ENCODE peak calls at places on chromosomes 1 and 21, in nine cellular contexts. One of them, this sample, is unnamed.
A peak's percentile ranks its signal among the peaks of the same experiment; 100 is the strongest.

GRCh38 chr1:23371987-23372386 is 2.4 kb upstream of the ZNF436 start:
- DNase-seq in activated CD8-positive, alpha-beta T cell treated with anti-CD3 and anti-CD28 coated beads for 36 hours: no peak
- DNase-seq in left ventricle myocardium inferior: no peak
- DNase-seq in fibroblast of the aortic adventitia: no peak
- DNase-seq in MCF 10A: no peak
- DNase-seq in breast epithelium: no peak
- DNase-seq in endothelial cell: no peak
- DNase-seq in hepatocyte: no peak
- DNase-seq in astrocyte: no peak
- DNase-seq in this sample: peak; percentile 28

GRCh38 chr1:170562644-170563338 is 30.8 kb downstream of the GORAB start:
- DNase-seq in activated CD8-positive, alpha-beta T cell treated with anti-CD3 and anti-CD28 coated beads for 36 hours: peak; percentile 52
- DNase-seq in left ventricle myocardium inferior: peak; percentile 44
- DNase-seq in fibroblast of the aortic adventitia: peak; percentile 98
- DNase-seq in MCF 10A: peak; percentile 95
- DNase-seq in breast epithelium: peak; percentile 79
- DNase-seq in endothelial cell: no peak
- DNase-seq in hepatocyte: peak; percentile 68
- DNase-seq in astrocyte: peak; percentile 87
- DNase-seq in this sample: peak; percentile 96

GRCh38 chr1:48036693-48037386 is 39.7 kb upstream of the TRABD2B start:
- DNase-seq in activated CD8-positive, alpha-beta T cell treated with anti-CD3 and anti-CD28 coated beads for 36 hours: no peak
- DNase-seq in left ventricle myocardium inferior: no peak
- DNase-seq in fibroblast of the aortic adventitia: peak; percentile 26
- DNase-seq in MCF 10A: no peak
- DNase-seq in breast epithelium: no peak
- DNase-seq in endothelial cell: no peak
- DNase-seq in hepatocyte: peak; percentile 48
- DNase-seq in astrocyte: peak; percentile 48
- DNase-seq in this sample: no peak

GRCh38 chr1:60367522-60367921 is 294.0 kb upstream of the C1orf87 start:
- DNase-seq in activated CD8-positive, alpha-beta T cell treated with anti-CD3 and anti-CD28 coated beads for 36 hours: no peak
- DNase-seq in left ventricle myocardium inferior: no peak
- DNase-seq in fibroblast of the aortic adventitia: no peak
- DNase-seq in MCF 10A: no peak
- DNase-seq in breast epithelium: no peak
- DNase-seq in endothelial cell: peak; percentile 10
- DNase-seq in hepatocyte: no peak
- DNase-seq in astrocyte: no peak
- DNase-seq in this sample: no peak

GRCh38 chr1:4170548-4170947 is 270.5 kb upstream of the C1orf174 start:
- DNase-seq in activated CD8-positive, alpha-beta T cell treated with anti-CD3 and anti-CD28 coated beads for 36 hours: no peak
- DNase-seq in left ventricle myocardium inferior: no peak
- DNase-seq in fibroblast of the aortic adventitia: no peak
- DNase-seq in MCF 10A: no peak
- DNase-seq in breast epithelium: no peak
- DNase-seq in endothelial cell: no peak
- DNase-seq in hepatocyte: no peak
- DNase-seq in astrocyte: no peak
- DNase-seq in this sample: no peak

GRCh38 chr1:62826892-62827291 is 43.0 kb downstream of the ATG4C start:
- DNase-seq in activated CD8-positive, alpha-beta T cell treated with anti-CD3 and anti-CD28 coated beads for 36 hours: no peak
- DNase-seq in left ventricle myocardium inferior: no peak
- DNase-seq in fibroblast of the aortic adventitia: no peak
- DNase-seq in MCF 10A: no peak
- DNase-seq in breast epithelium: no peak
- DNase-seq in endothelial cell: no peak
- DNase-seq in hepatocyte: no peak
- DNase-seq in astrocyte: no peak
- DNase-seq in this sample: peak; percentile 8

GRCh38 chr1:185325413-185325812 is 8.4 kb upstream of the IVNS1ABP start:
- DNase-seq in activated CD8-positive, alpha-beta T cell treated with anti-CD3 and anti-CD28 coated beads for 36 hours: no peak
- DNase-seq in left ventricle myocardium inferior: no peak
- DNase-seq in fibroblast of the aortic adventitia: no peak
- DNase-seq in MCF 10A: no peak
- DNase-seq in breast epithelium: no peak
- DNase-seq in endothelial cell: no peak
- DNase-seq in hepatocyte: no peak
- DNase-seq in astrocyte: no peak
- DNase-seq in this sample: no peak

GRCh38 chr1:153415850-153416570 is at the start of gene S100A7A:
- DNase-seq in activated CD8-positive, alpha-beta T cell treated with anti-CD3 and anti-CD28 coated beads for 36 hours: no peak
- DNase-seq in left ventricle myocardium inferior: no peak
- DNase-seq in fibroblast of the aortic adventitia: no peak
- DNase-seq in MCF 10A: no peak
- DNase-seq in breast epithelium: no peak
- DNase-seq in endothelial cell: no peak
- DNase-seq in hepatocyte: no peak
- DNase-seq in astrocyte: no peak
- DNase-seq in this sample: no peak

GRCh38 chr1:33177996-33178540 is 3.8 kb downstream of the TRIM62 start:
- DNase-seq in activated CD8-positive, alpha-beta T cell treated with anti-CD3 and anti-CD28 coated beads for 36 hours: no peak
- DNase-seq in left ventricle myocardium inferior: no peak
- DNase-seq in fibroblast of the aortic adventitia: no peak
- DNase-seq in MCF 10A: no peak
- DNase-seq in breast epithelium: no peak
- DNase-seq in endothelial cell: no peak
- DNase-seq in hepatocyte: no peak
- DNase-seq in astrocyte: no peak
- DNase-seq in this sample: no peak

GRCh38 chr1:236063919-236064673 is 794 bp downstream of the NID1 start:
- DNase-seq in activated CD8-positive, alpha-beta T cell treated with anti-CD3 and anti-CD28 coated beads for 36 hours: peak; percentile 21
- DNase-seq in left ventricle myocardium inferior: peak; percentile 68
- DNase-seq in fibroblast of the aortic adventitia: peak; percentile 77
- DNase-seq in MCF 10A: no peak
- DNase-seq in breast epithelium: peak; percentile 26
- DNase-seq in endothelial cell: peak; percentile 48
- DNase-seq in hepatocyte: peak; percentile 76
- DNase-seq in astrocyte: peak; percentile 51
- DNase-seq in this sample: peak; percentile 76

GRCh38 chr1:118504867-118505266 is 319.8 kb upstream of the SPAG17 start:
- DNase-seq in activated CD8-positive, alpha-beta T cell treated with anti-CD3 and anti-CD28 coated beads for 36 hours: no peak
- DNase-seq in left ventricle myocardium inferior: peak; percentile 46
- DNase-seq in fibroblast of the aortic adventitia: no peak
- DNase-seq in MCF 10A: no peak
- DNase-seq in breast epithelium: no peak
- DNase-seq in endothelial cell: no peak
- DNase-seq in hepatocyte: no peak
- DNase-seq in astrocyte: no peak
- DNase-seq in this sample: no peak

GRCh38 chr21:38327984-38328383 is 71.2 kb downstream of the KCNJ15 start:
- DNase-seq in activated CD8-positive, alpha-beta T cell treated with anti-CD3 and anti-CD28 coated beads for 36 hours: peak; percentile 7
- DNase-seq in left ventricle myocardium inferior: no peak
- DNase-seq in fibroblast of the aortic adventitia: peak; percentile 43
- DNase-seq in MCF 10A: no peak
- DNase-seq in breast epithelium: no peak
- DNase-seq in endothelial cell: no peak
- DNase-seq in hepatocyte: no peak
- DNase-seq in astrocyte: peak; percentile 79
- DNase-seq in this sample: no peak

GRCh38 chr21:39788383-39788782 is 43.4 kb downstream of the IGSF5 start:
- DNase-seq in activated CD8-positive, alpha-beta T cell treated with anti-CD3 and anti-CD28 coated beads for 36 hours: no peak
- DNase-seq in left ventricle myocardium inferior: peak; percentile 72
- DNase-seq in fibroblast of the aortic adventitia: no peak
- DNase-seq in MCF 10A: peak; percentile 40
- DNase-seq in breast epithelium: peak; percentile 94
- DNase-seq in endothelial cell: peak; percentile 60
- DNase-seq in hepatocyte: peak; percentile 92
- DNase-seq in astrocyte: peak; percentile 92
- DNase-seq in this sample: peak; percentile 50

DNA sequence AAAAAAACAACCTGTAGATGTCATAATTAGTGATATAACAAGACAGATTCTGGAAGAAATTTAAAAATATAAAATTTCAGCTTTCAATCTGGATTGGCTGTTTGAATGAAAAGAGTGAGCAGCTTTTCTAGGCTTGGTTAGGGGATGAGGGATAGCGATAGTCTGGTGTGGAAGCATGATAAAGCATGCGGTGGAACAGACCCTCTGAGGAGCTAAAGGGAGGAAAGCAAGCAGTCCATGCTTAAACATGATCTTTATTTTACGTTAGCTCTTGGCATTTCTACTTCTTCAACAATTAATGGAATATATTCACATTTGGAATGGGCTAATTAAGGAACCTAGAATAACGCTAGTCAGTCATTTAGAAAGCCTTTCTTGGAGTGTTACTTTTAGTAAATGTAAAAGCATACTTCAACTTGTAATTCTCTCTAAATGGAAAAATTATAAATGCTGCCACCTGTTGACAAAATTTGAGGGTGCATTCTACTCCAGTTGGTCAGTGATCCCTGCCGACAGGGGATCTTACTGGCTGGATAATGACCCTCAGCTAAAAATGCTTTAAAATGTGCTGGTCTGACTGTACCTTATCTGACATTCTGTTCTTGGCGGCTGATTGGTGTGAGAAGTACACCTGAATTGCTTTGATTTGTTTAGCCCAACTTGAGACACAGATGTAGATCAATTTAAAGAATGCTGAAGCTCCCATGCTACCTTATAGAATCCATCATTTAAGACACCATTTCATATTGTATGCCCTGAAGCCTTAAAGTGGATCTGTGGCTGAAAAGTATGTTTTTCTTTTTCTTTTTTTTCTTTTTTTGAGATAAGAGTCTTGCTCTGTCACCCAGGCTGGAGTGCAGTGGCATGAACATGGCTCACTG is 61.2 kb downstream of the AK4 start:
- DNase-seq in activated CD8-positive, alpha-beta T cell treated with anti-CD3 and anti-CD28 coated beads for 36 hours: peak; percentile 22
- DNase-seq in left ventricle myocardium inferior: no peak
- DNase-seq in fibroblast of the aortic adventitia: peak; percentile 67
- DNase-seq in MCF 10A: peak; percentile 61
- DNase-seq in breast epithelium: no peak
- DNase-seq in endothelial cell: peak; percentile 44
- DNase-seq in hepatocyte: peak; percentile 55
- DNase-seq in astrocyte: peak; percentile 12
- DNase-seq in this sample: peak; percentile 72
- TF ChIP-seq CTCF in activated CD8-positive, alpha-beta T cell treated with anti-CD3 and anti-CD28 coated beads for 36 hours: peak; percentile 61
- TF ChIP-seq CTCF in left ventricle myocardium inferior: peak; percentile 78
- TF ChIP-seq CTCF in fibroblast of the aortic adventitia: peak; percentile 64
- TF ChIP-seq CTCF in MCF 10A: peak; percentile 56
- TF ChIP-seq CTCF in breast epithelium: peak; percentile 70
- TF ChIP-seq CTCF in endothelial cell: peak; percentile 67
- TF ChIP-seq CTCF in hepatocyte: peak; percentile 68
- TF ChIP-seq CTCF in astrocyte: peak; percentile 56
- TF ChIP-seq CTCF in this sample: peak; percentile 70

DNA sequence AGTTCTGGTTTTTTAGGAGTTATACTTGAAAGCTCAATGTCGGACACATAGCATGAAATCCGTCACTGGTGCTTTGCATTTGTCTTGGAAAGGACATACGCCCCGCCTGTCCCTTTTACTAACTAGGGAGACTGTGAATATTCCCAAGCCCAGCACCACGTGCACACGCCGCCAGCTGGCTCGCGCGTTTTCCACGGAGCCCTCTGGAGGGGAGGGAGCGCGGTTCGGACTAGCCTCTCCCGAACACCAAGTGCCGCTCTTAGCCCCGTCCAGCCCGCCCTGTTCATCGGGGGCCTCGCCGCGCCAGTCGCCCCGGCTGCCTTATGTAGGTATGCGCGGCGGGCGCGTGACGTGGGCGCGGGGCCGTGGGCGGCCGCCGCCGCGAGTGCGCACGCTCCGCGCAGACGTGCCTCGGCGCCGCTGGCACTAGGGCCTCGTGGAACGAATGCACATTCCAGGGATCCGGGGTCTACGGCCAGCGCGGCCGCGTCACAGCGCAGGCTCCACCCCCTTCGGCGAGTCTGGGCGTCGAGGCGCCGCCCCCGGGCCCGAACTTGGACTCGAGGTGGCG is 689 bp upstream of the IRF2BP2 start:
- DNase-seq in activated CD8-positive, alpha-beta T cell treated with anti-CD3 and anti-CD28 coated beads for 36 hours: peak; percentile 94
- DNase-seq in left ventricle myocardium inferior: peak; percentile 96
- DNase-seq in fibroblast of the aortic adventitia: peak; percentile 97
- DNase-seq in MCF 10A: peak; percentile 96
- DNase-seq in breast epithelium: peak; percentile 96
- DNase-seq in endothelial cell: peak; percentile 81
- DNase-seq in hepatocyte: peak; percentile 97
- DNase-seq in astrocyte: peak; percentile 89
- DNase-seq in this sample: peak; percentile 97
- TF ChIP-seq CTCF in activated CD8-positive, alpha-beta T cell treated with anti-CD3 and anti-CD28 coated beads for 36 hours: no peak
- TF ChIP-seq CTCF in left ventricle myocardium inferior: no peak
- TF ChIP-seq CTCF in fibroblast of the aortic adventitia: peak; percentile 33
- TF ChIP-seq CTCF in MCF 10A: no peak
- TF ChIP-seq CTCF in breast epithelium: no peak
- TF ChIP-seq CTCF in endothelial cell: no peak
- TF ChIP-seq CTCF in hepatocyte: no peak
- TF ChIP-seq CTCF in astrocyte: no peak
- TF ChIP-seq CTCF in this sample: no peak

GRCh38 chr1:90133133-90133532 is 138.2 kb downstream of the ZNF326 start:
- DNase-seq in activated CD8-positive, alpha-beta T cell treated with anti-CD3 and anti-CD28 coated beads for 36 hours: peak; percentile 29
- DNase-seq in left ventricle myocardium inferior: no peak
- DNase-seq in fibroblast of the aortic adventitia: peak; percentile 32
- DNase-seq in MCF 10A: peak; percentile 77
- DNase-seq in breast epithelium: peak; percentile 24
- DNase-seq in endothelial cell: peak; percentile 37
- DNase-seq in hepatocyte: peak; percentile 63
- DNase-seq in astrocyte: peak; percentile 10
- DNase-seq in this sample: peak; percentile 39
- TF ChIP-seq CTCF in activated CD8-positive, alpha-beta T cell treated with anti-CD3 and anti-CD28 coated beads for 36 hours: peak; percentile 40
- TF ChIP-seq CTCF in left ventricle myocardium inferior: peak; percentile 54
- TF ChIP-seq CTCF in fibroblast of the aortic adventitia: peak; percentile 21
- TF ChIP-seq CTCF in MCF 10A: peak; percentile 74
- TF ChIP-seq CTCF in breast epithelium: no peak
- TF ChIP-seq CTCF in endothelial cell: peak; percentile 55
- TF ChIP-seq CTCF in hepatocyte: peak; percentile 59
- TF ChIP-seq CTCF in astrocyte: peak; percentile 51
- TF ChIP-seq CTCF in this sample: peak; percentile 45

DNA sequence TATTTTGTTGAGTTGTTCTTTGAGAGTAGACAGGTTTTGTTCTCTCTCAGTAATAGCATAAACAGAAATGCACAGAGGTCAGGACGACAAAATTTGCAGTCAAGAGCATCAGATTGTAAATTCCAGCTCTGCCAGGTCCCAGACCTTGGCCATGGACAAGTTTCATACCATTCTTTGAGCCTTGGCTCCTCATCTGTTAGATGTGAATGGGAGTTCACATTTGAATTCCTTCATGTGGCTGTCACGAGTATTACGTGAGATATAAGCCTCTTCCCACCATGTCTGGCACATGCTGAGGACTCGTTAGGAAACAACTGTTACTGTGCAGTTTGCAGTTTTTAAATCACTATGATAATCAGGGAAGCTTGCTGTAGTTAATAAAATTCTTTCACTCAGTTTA is 93.2 kb upstream of the KCTD3 start:
- DNase-seq in activated CD8-positive, alpha-beta T cell treated with anti-CD3 and anti-CD28 coated beads for 36 hours: no peak
- DNase-seq in left ventricle myocardium inferior: no peak
- DNase-seq in fibroblast of the aortic adventitia: peak; percentile 33
- DNase-seq in MCF 10A: no peak
- DNase-seq in breast epithelium: no peak
- DNase-seq in endothelial cell: no peak
- DNase-seq in hepatocyte: no peak
- DNase-seq in astrocyte: peak; percentile 56
- DNase-seq in this sample: peak; percentile 1
- TF ChIP-seq CTCF in activated CD8-positive, alpha-beta T cell treated with anti-CD3 and anti-CD28 coated beads for 36 hours: no peak
- TF ChIP-seq CTCF in left ventricle myocardium inferior: no peak
- TF ChIP-seq CTCF in fibroblast of the aortic adventitia: no peak
- TF ChIP-seq CTCF in MCF 10A: no peak
- TF ChIP-seq CTCF in breast epithelium: no peak
- TF ChIP-seq CTCF in endothelial cell: no peak
- TF ChIP-seq CTCF in hepatocyte: no peak
- TF ChIP-seq CTCF in astrocyte: no peak
- TF ChIP-seq CTCF in this sample: no peak

DNA sequence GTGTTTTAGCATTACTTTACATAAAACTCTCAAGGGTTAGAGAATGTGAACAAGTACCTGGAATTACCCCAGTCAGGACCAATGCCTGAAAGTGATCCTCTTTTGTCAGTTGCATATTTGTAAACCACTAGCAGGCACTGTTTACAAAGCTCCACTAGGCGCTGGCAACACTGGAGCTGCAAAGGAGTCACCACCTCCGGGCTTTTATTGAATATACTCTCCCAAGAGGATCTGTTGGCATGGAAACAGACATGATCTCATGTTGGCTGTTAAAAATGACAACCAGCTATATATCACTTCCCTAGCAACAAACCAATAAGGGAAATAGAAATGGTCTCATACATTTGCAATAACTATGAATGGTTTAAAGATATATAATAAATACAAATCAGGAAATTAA is 116.0 kb downstream of the TTLL7 start:
- DNase-seq in activated CD8-positive, alpha-beta T cell treated with anti-CD3 and anti-CD28 coated beads for 36 hours: no peak
- DNase-seq in left ventricle myocardium inferior: no peak
- DNase-seq in fibroblast of the aortic adventitia: peak; percentile 43
- DNase-seq in MCF 10A: peak; percentile 47
- DNase-seq in breast epithelium: no peak
- DNase-seq in endothelial cell: no peak
- DNase-seq in hepatocyte: peak; percentile 30
- DNase-seq in astrocyte: peak; percentile 45
- DNase-seq in this sample: peak; percentile 72
- TF ChIP-seq CTCF in activated CD8-positive, alpha-beta T cell treated with anti-CD3 and anti-CD28 coated beads for 36 hours: no peak
- TF ChIP-seq CTCF in left ventricle myocardium inferior: peak; percentile 9
- TF ChIP-seq CTCF in fibroblast of the aortic adventitia: peak; percentile 23
- TF ChIP-seq CTCF in MCF 10A: peak; percentile 30
- TF ChIP-seq CTCF in breast epithelium: no peak
- TF ChIP-seq CTCF in endothelial cell: no peak
- TF ChIP-seq CTCF in hepatocyte: peak; percentile 20
- TF ChIP-seq CTCF in astrocyte: no peak
- TF ChIP-seq CTCF in this sample: peak; percentile 40